ENCODE peak calls at places on chromosomes 16 and 17, in eight cellular contexts. J is AG08395; F is NCI-H1436; U is colonic mucosa; N is astrocyte of the cerebellum; O is lung; S is HFF-Myc; W is activated naive CD4-positive, alpha-beta T cell. V is an unnamed sample.

GRCh38 chr16:51940183-51940582 is 606.8 kb downstream of the TOX3 start:
- DNase-seq in O (no peak), N (no peak), U (no peak), W (no peak), F (no peak), S (no peak), J (no peak), V (no peak)

GRCh38 chr17:37648555-37648954 is 5.3 kb upstream of the DDX52 start:
- DNase-seq in N (peak), U (no peak), W (no peak), S (peak), J (peak), F (no peak), O (no peak), V (no peak)

GRCh38 chr16:86073103-86073625 is 174.2 kb downstream of the IRF8 start:
- DNase-seq in U (no peak), W (no peak), S (no peak), J (no peak), O (no peak), F (no peak), N (no peak), V (no peak)

GRCh38 chr16:14600164-14600563 is 29.9 kb downstream of the PARN start:
- DNase-seq in N (peak), J (peak), U (no peak), F (peak), W (no peak), S (no peak), O (no peak), V (peak)

GRCh38 chr16:74896389-74897370 is 88.2 kb downstream of the WDR59 start:
- DNase-seq in U (no peak), S (peak), W (no peak), O (no peak), J (peak), N (no peak), F (no peak), V (no peak)

GRCh38 chr16:79269211-79269863 is 331.2 kb downstream of the MAF start:
- DNase-seq in O (no peak), U (no peak), N (no peak), F (no peak), J (no peak), S (no peak), W (no peak), V (no peak)

GRCh38 chr17:8707591-8708453 is 36.8 kb downstream of the CCDC42 start:
- DNase-seq in F (no peak), O (no peak), S (peak), N (no peak), U (no peak), W (no peak), J (no peak), V (no peak)

GRCh38 chr16:88722784-88723506 is 16.6 kb downstream of the CTU2 start:
- DNase-seq in W (no peak), J (no peak), U (no peak), S (no peak), O (no peak), F (no peak), N (no peak), V (no peak)

GRCh38 chr17:79619196-79619595 is 8.3 kb upstream of the RBFOX3 start:
- DNase-seq in J (no peak), S (no peak), F (no peak), O (no peak), U (no peak), N (no peak), W (no peak), V (no peak)

GRCh38 chr16:2596747-2597559 is 59.1 kb downstream of the PDPK1 start:
- DNase-seq in S (no peak), N (no peak), W (no peak), O (no peak), F (no peak), J (no peak), U (no peak), V (no peak)

V was measured in retina.